ENCODE peak calls at places on chromosomes 4 and X, in ten cellular contexts. One of them, this sample, is unnamed.

GRCh38 chrX:31209005-31209612 is 137.3 kb upstream of the FTHL17 start:
- DNase-seq in esophagus squamous epithelium: no peak
- DNase-seq in HT1080: no peak
- DNase-seq in pulmonary artery endothelial cell: no peak
- DNase-seq in AG10803: no peak
- DNase-seq in activated naive CD4-positive, alpha-beta T cell treated with anti-CD3 and anti-CD28 coated beads for 36 hours: no peak
- DNase-seq in naive thymus-derived CD8-positive, alpha-beta T cell: no peak
- DNase-seq in hepatocyte: no peak
- DNase-seq in NCI-H1436 treated with DMSO at 0.1 percent for 48 hours: no peak
- DNase-seq in astrocyte of the hippocampus: no peak
- DNase-seq in this sample: no peak

GRCh38 chr4:73415807-73416238 is 11.7 kb downstream of the ALB start:
- DNase-seq in esophagus squamous epithelium: no peak
- DNase-seq in HT1080: no peak
- DNase-seq in pulmonary artery endothelial cell: no peak
- DNase-seq in AG10803: peak
- DNase-seq in activated naive CD4-positive, alpha-beta T cell treated with anti-CD3 and anti-CD28 coated beads for 36 hours: no peak
- DNase-seq in naive thymus-derived CD8-positive, alpha-beta T cell: no peak
- DNase-seq in hepatocyte: no peak
- DNase-seq in NCI-H1436 treated with DMSO at 0.1 percent for 48 hours: no peak
- DNase-seq in astrocyte of the hippocampus: no peak
- DNase-seq in this sample: no peak

GRCh38 chrX:153901753-153902140 is 2.7 kb upstream of the AVPR2 start:
- DNase-seq in esophagus squamous epithelium: no peak
- DNase-seq in HT1080: no peak
- DNase-seq in pulmonary artery endothelial cell: no peak
- DNase-seq in AG10803: no peak
- DNase-seq in activated naive CD4-positive, alpha-beta T cell treated with anti-CD3 and anti-CD28 coated beads for 36 hours: no peak
- DNase-seq in naive thymus-derived CD8-positive, alpha-beta T cell: no peak
- DNase-seq in hepatocyte: no peak
- DNase-seq in NCI-H1436 treated with DMSO at 0.1 percent for 48 hours: no peak
- DNase-seq in astrocyte of the hippocampus: no peak
- DNase-seq in this sample: no peak

GRCh38 chr4:16202598-16202997 is 23.7 kb downstream of the TAPT1 start:
- DNase-seq in esophagus squamous epithelium: no peak
- DNase-seq in HT1080: no peak
- DNase-seq in pulmonary artery endothelial cell: no peak
- DNase-seq in AG10803: no peak
- DNase-seq in activated naive CD4-positive, alpha-beta T cell treated with anti-CD3 and anti-CD28 coated beads for 36 hours: no peak
- DNase-seq in naive thymus-derived CD8-positive, alpha-beta T cell: no peak
- DNase-seq in hepatocyte: no peak
- DNase-seq in NCI-H1436 treated with DMSO at 0.1 percent for 48 hours: no peak
- DNase-seq in astrocyte of the hippocampus: peak
- DNase-seq in this sample: no peak

GRCh38 chr4:169270810-169271691 is at the start of gene SH3RF1:
- DNase-seq in esophagus squamous epithelium: peak
- DNase-seq in HT1080: peak
- DNase-seq in pulmonary artery endothelial cell: peak
- DNase-seq in AG10803: peak
- DNase-seq in activated naive CD4-positive, alpha-beta T cell treated with anti-CD3 and anti-CD28 coated beads for 36 hours: peak
- DNase-seq in naive thymus-derived CD8-positive, alpha-beta T cell: peak
- DNase-seq in hepatocyte: peak
- DNase-seq in NCI-H1436 treated with DMSO at 0.1 percent for 48 hours: no peak
- DNase-seq in astrocyte of the hippocampus: peak
- DNase-seq in this sample: peak

GRCh38 chrX:38879631-38880220 is 78.5 kb downstream of the MID1IP1 start:
- DNase-seq in esophagus squamous epithelium: no peak
- DNase-seq in HT1080: peak
- DNase-seq in pulmonary artery endothelial cell: no peak
- DNase-seq in AG10803: no peak
- DNase-seq in activated naive CD4-positive, alpha-beta T cell treated with anti-CD3 and anti-CD28 coated beads for 36 hours: peak
- DNase-seq in naive thymus-derived CD8-positive, alpha-beta T cell: peak
- DNase-seq in hepatocyte: no peak
- DNase-seq in NCI-H1436 treated with DMSO at 0.1 percent for 48 hours: no peak
- DNase-seq in astrocyte of the hippocampus: no peak
- DNase-seq in this sample: no peak

GRCh38 chr4:123600921-123601904 is 204.6 kb downstream of the SPRY1 start:
- DNase-seq in esophagus squamous epithelium: no peak
- DNase-seq in HT1080: no peak
- DNase-seq in pulmonary artery endothelial cell: no peak
- DNase-seq in AG10803: no peak
- DNase-seq in activated naive CD4-positive, alpha-beta T cell treated with anti-CD3 and anti-CD28 coated beads for 36 hours: no peak
- DNase-seq in naive thymus-derived CD8-positive, alpha-beta T cell: no peak
- DNase-seq in hepatocyte: no peak
- DNase-seq in NCI-H1436 treated with DMSO at 0.1 percent for 48 hours: no peak
- DNase-seq in astrocyte of the hippocampus: no peak
- DNase-seq in this sample: no peak

GRCh38 chrX:69229436-69229835 is 64.2 kb upstream of the PJA1 start:
- DNase-seq in esophagus squamous epithelium: no peak
- DNase-seq in HT1080: peak
- DNase-seq in pulmonary artery endothelial cell: no peak
- DNase-seq in AG10803: peak
- DNase-seq in activated naive CD4-positive, alpha-beta T cell treated with anti-CD3 and anti-CD28 coated beads for 36 hours: no peak
- DNase-seq in naive thymus-derived CD8-positive, alpha-beta T cell: no peak
- DNase-seq in hepatocyte: no peak
- DNase-seq in NCI-H1436 treated with DMSO at 0.1 percent for 48 hours: no peak
- DNase-seq in astrocyte of the hippocampus: no peak
- DNase-seq in this sample: no peak

GRCh38 chr4:38565271-38566199 is 98.5 kb upstream of the KLF3 start:
- DNase-seq in esophagus squamous epithelium: no peak
- DNase-seq in HT1080: no peak
- DNase-seq in pulmonary artery endothelial cell: no peak
- DNase-seq in AG10803: peak
- DNase-seq in activated naive CD4-positive, alpha-beta T cell treated with anti-CD3 and anti-CD28 coated beads for 36 hours: no peak
- DNase-seq in naive thymus-derived CD8-positive, alpha-beta T cell: no peak
- DNase-seq in hepatocyte: no peak
- DNase-seq in NCI-H1436 treated with DMSO at 0.1 percent for 48 hours: no peak
- DNase-seq in astrocyte of the hippocampus: peak
- DNase-seq in this sample: peak

GRCh38 chr4:40251366-40251765 is 54.5 kb downstream of the RHOH start:
- DNase-seq in esophagus squamous epithelium: no peak
- DNase-seq in HT1080: peak
- DNase-seq in pulmonary artery endothelial cell: no peak
- DNase-seq in AG10803: no peak
- DNase-seq in activated naive CD4-positive, alpha-beta T cell treated with anti-CD3 and anti-CD28 coated beads for 36 hours: no peak
- DNase-seq in naive thymus-derived CD8-positive, alpha-beta T cell: no peak
- DNase-seq in hepatocyte: no peak
- DNase-seq in NCI-H1436 treated with DMSO at 0.1 percent for 48 hours: no peak
- DNase-seq in astrocyte of the hippocampus: no peak
- DNase-seq in this sample: peak